ENCODE peak calls at places on chromosome 1, in six cellular contexts. J is PC-3, L is neural progenitor cell, Z is K562, E is HepG2, N is endothelial cell of umbilical vein. H is an unnamed sample. For H3K36me3, the result is how much of the 10 kb centered on the place peaks cover.

GRCh38 chr1:81937791-81938450 is 137.2 kb downstream of the ADGRL2 start:
- DNase-seq in N (no peak), J (no peak), L (no peak), E (no peak), Z (no peak), H (no peak)

GRCh38 chr1:76690784-76691183 is 176.5 kb upstream of the ST6GALNAC5 start:
- DNase-seq in E (no peak), Z (no peak), L (no peak), N (no peak), J (no peak), H (peak)

GRCh38 chr1:230621290-230622022 is 20.8 kb upstream of the COG2 start:
- DNase-seq in N (no peak), L (no peak), J (no peak), Z (no peak), E (no peak), H (no peak)

GRCh38 chr1:150072959-150073358 is 5.4 kb downstream of the VPS45 start:
- DNase-seq in Z (no peak), L (no peak), J (peak), E (no peak), N (peak), H (peak)

GRCh38 chr1:153371231-153371630 is 4.2 kb downstream of the S100A12 start:
- DNase-seq in L (no peak), E (no peak), J (peak), N (no peak), Z (no peak), H (no peak)

GRCh38 chr1:179447489-179447888 is 81.7 kb downstream of the AXDND1 start:
- DNase-seq in E (peak), Z (peak), J (peak), L (peak), N (peak), H (peak)

GRCh38 chr1:7376676-7377075 is 394.4 kb upstream of the VAMP3 start:
- DNase-seq in Z (no peak), N (no peak), J (no peak), E (no peak), L (no peak), H (no peak)

GRCh38 chr1:175866776-175867175 is 123.4 kb upstream of the TNR start:
- DNase-seq in N (no peak), L (no peak), Z (no peak), E (no peak), J (no peak), H (no peak)

GRCh38 chr1:204591473-204592090 is 75.4 kb downstream of the MDM4 start:
- DNase-seq in N (peak), L (no peak), Z (no peak), E (no peak), J (peak), H (peak)

GRCh38 chr1:46166521-46167462 is 8.1 kb upstream of the TSPAN1 start:
- DNase-seq in N (peak), J (no peak), L (peak), Z (no peak), E (no peak), H (peak)

GRCh38 chr1:2238361-2239055 is 10.4 kb downstream of the SKI start:
- DNase-seq in E (no peak), Z (no peak), N (no peak), J (no peak), L (no peak), H (no peak)

GRCh38 chr1:202112864-202113689 is 9.6 kb upstream of the GPR37L1 start:
- DNase-seq in Z (no peak), J (no peak), L (no peak), E (no peak), N (no peak), H (peak)

GRCh38 chr1:20574686-20575543 is 14.0 kb upstream of the CDA start:
- DNase-seq in J (peak), L (peak), N (peak), E (peak), Z (peak), H (peak)

GRCh38 chr1:72724951-72725863 is 442.9 kb upstream of the NEGR1 start:
- DNase-seq in Z (no peak), E (no peak), N (no peak), J (peak), L (peak), H (no peak)

GRCh38 chr1:20697560-20697959 is 20.2 kb downstream of the KIF17 start:
- DNase-seq in L (peak), N (no peak), J (no peak), E (no peak), Z (no peak), H (no peak)

GRCh38 chr1:54564312-54565112 is 16.5 kb downstream of the ACOT11 start:
- DNase-seq in Z (no peak), J (peak), L (no peak), E (no peak), N (no peak), H (no peak)

GRCh38 chr1:8437286-8437685 is 119.4 kb downstream of the SLC45A1 start:
- DNase-seq in J (no peak), Z (no peak), L (no peak), E (no peak), N (no peak), H (no peak)

GRCh38 chr1:64042331-64043100 is 160.9 kb upstream of the UBE2U start:
- DNase-seq in J (peak), Z (no peak), N (peak), E (no peak), L (peak), H (peak)

GRCh38 chr1:36203554-36204346 is 20.5 kb upstream of the THRAP3 start:
- DNase-seq in Z (peak), J (no peak), N (no peak), E (no peak), L (peak), H (peak)

GRCh38 chr1:207051615-207051943 is 571 bp upstream of the YOD1 start:
- DNase-seq in Z (no peak), L (no peak), E (no peak), J (no peak), N (no peak), H (no peak)

GRCh38 chr1:229862017-229862774 is 204.8 kb upstream of the GALNT2 start:
- DNase-seq in J (no peak), E (no peak), Z (no peak), N (no peak), L (peak), H (no peak)

GRCh38 chr1:115790846-115791245 is 22.3 kb upstream of the CASQ2 start:
- DNase-seq in N (no peak), J (no peak), E (no peak), Z (no peak), L (no peak), H (no peak)

GRCh38 chr1:48761411-48761810 is 15.3 kb downstream of the BEND5 start:
- DNase-seq in N (no peak), L (no peak), J (peak), Z (no peak), E (no peak), H (peak)

GRCh38 chr1:53740621-53741105 is 1.7 kb upstream of the GLIS1 start:
- DNase-seq in Z (no peak), E (peak), L (no peak), J (peak), N (no peak), H (peak)

GRCh38 chr1:12525311-12526181 is 92.5 kb downstream of the DHRS3 start:
- DNase-seq in J (peak), L (no peak), Z (no peak), E (peak), N (no peak), H (no peak)

GRCh38 chr1:62926681-62927252 is 142.8 kb downstream of the ATG4C start:
- DNase-seq in Z (no peak), E (no peak), N (no peak), J (no peak), L (no peak), H (peak)

GRCh38 chr1:217134857-217135568 is 411.8 kb upstream of the ESRRG start:
- DNase-seq in J (peak), L (peak), E (no peak), N (no peak), Z (no peak), H (no peak)

DNA sequence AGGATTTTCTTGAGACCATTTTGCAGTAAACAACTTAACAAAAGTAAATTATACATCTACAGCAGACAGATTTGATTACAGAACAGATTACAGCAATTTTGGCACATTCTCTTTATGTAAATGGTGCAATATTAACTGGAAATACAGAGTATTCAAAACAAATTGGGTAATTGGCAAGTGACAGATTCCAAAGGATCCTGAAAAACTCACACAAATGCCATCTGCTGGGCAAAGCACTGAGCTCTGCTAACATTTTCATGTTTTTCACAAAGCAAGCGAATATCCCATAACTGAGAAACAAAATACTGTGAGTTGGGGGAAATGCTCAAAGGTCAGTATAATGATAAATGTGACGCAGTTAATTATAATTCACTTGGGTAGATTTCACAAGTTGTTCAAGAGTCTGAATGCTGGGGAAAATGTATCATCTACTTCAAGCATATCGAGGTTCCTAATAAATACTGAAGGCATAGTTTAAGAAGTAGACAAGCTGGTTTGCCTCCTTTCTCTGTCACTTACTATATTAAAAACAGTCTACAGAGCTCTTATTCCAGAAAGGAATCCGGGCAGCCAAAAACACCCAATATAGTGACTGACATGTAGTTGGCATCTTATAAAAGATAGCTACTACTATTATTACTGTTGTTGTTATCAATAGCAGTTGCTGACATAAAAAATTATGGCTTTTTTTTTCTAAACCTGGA is 75.8 kb upstream of the SDC3 start:
- DNase-seq in Z (no peak), J (no peak), E (no peak), N (no peak), L (no peak), H (peak)
- H3K36me3 ChIP-seq in Z (half or more), J (under half), E (half or more), N (under half), L (under half), H (under half)

GRCh38 chr1:215087603-215088002 is 5.1 kb downstream of the KCNK2 start:
- DNase-seq in N (peak), L (no peak), Z (no peak), J (peak), E (no peak), H (no peak)

GRCh38 chr1:215082532-215083407 is at the start of gene KCNK2:
- DNase-seq in Z (no peak), E (no peak), L (peak), J (peak), N (no peak), H (peak)

GRCh38 chr1:215081566-215082531 is 688 bp upstream of the KCNK2 start:
- DNase-seq in N (no peak), J (no peak), L (peak), Z (no peak), E (no peak), H (peak)

GRCh38 chr1:215079456-215079855 is 3.1 kb upstream of the KCNK2 start:
- DNase-seq in L (no peak), J (no peak), E (no peak), Z (no peak), N (no peak), H (peak)

GRCh38 chr1:215083408-215083961 is 948 bp downstream of the KCNK2 start:
- DNase-seq in E (no peak), Z (no peak), N (peak), J (no peak), L (peak), H (peak)
- TF ChIP-seq EZH2 in E (peak), Z (no peak), N (no peak), J (peak), L (no peak), H (no peak)

GRCh38 chr1:170415734-170416372 is 116.1 kb upstream of the GORAB start:
- DNase-seq in N (no peak), E (no peak), L (no peak), J (no peak), Z (no peak), H (no peak)

GRCh38 chr1:170414989-170415733 is 116.8 kb upstream of the GORAB start:
- DNase-seq in L (no peak), E (no peak), J (no peak), N (no peak), Z (no peak), H (peak)

GRCh38 chr1:170407138-170407537 is 124.8 kb upstream of the GORAB start:
- DNase-seq in Z (no peak), L (no peak), J (no peak), N (no peak), E (no peak), H (peak)

GRCh38 chr1:170407601-170408000 is 124.4 kb upstream of the GORAB start:
- DNase-seq in E (no peak), N (no peak), Z (no peak), L (no peak), J (no peak), H (peak)

GRCh38 chr1:170410391-170411146 is 121.4 kb upstream of the GORAB start:
- DNase-seq in Z (no peak), N (no peak), J (peak), E (no peak), L (no peak), H (peak)
- H3K27ac ChIP-seq in Z (no peak), N (no peak), J (no peak), E (no peak), L (no peak), H (peak)

GRCh38 chr1:237583270-237583669 is 307.5 kb downstream of the ZP4 start:
- DNase-seq in J (no peak), Z (no peak), L (no peak), E (no peak), N (no peak), H (no peak)
- H3K36me3 ChIP-seq in J (under half), Z (under half), L (under half), E (under half), N (under half), H (under half)

GRCh38 chr1:24321712-24322635 is 2.8 kb downstream of the GRHL3 start:
- DNase-seq in N (peak), L (peak), Z (peak), E (no peak), J (peak), H (peak)
- TF ChIP-seq EZH2 in N (no peak), L (peak), Z (peak), E (no peak), J (no peak), H (no peak)

DNA sequence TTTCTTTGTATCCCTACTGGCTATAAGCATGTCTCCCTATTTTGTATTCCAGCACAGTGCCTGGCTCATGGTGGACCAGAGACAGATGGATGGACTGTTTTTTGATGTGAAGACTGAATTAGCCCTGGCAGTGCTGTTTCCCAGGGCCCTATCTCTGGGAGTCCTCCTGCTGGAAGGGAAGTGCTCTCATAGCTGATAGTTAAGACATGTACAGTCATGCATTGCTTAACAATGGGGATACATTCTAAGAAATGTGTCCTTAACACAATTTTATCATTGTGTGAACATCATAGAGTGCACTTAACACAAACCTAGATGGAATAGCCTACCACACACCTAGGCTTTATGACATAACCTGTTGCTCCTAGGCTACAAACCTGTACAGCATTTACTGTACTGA is 21.1 kb downstream of the TLCD4 start:
- DNase-seq in N (no peak), Z (no peak), J (no peak), L (no peak), E (no peak), H (no peak)
- H3K27ac ChIP-seq in N (no peak), Z (peak), J (no peak), L (no peak), E (no peak), H (no peak)

GRCh38 chr1:112626887-112627286 is 7.3 kb downstream of the CAPZA1 start:
- DNase-seq in L (no peak), N (no peak), J (no peak), Z (no peak), E (no peak), H (no peak)

GRCh38 chr1:112628516-112628915 is 8.9 kb downstream of the CAPZA1 start:
- DNase-seq in L (no peak), Z (no peak), J (no peak), N (no peak), E (no peak), H (no peak)

GRCh38 chr1:112625696-112626095 is 6.1 kb downstream of the CAPZA1 start:
- DNase-seq in J (no peak), N (no peak), E (no peak), Z (peak), L (no peak), H (peak)

GRCh38 chr1:112629256-112629655 is 9.6 kb downstream of the CAPZA1 start:
- DNase-seq in L (no peak), N (no peak), J (no peak), Z (no peak), E (no peak), H (no peak)

GRCh38 chr1:112626193-112626592 is 6.6 kb downstream of the CAPZA1 start:
- DNase-seq in E (no peak), L (no peak), N (no peak), J (no peak), Z (no peak), H (no peak)
- H3K36me3 ChIP-seq in E (under half), L (under half), N (under half), J (under half), Z (half or more), H (under half)